ENCODE peak calls at places on chromosomes 7 and 10, in four cellular contexts. P is uterus, W is endothelial cell of umbilical vein, I is AG04449. Z is an unnamed sample.

GRCh38 chr10:86191166-86191565 is 175.4 kb downstream of the GRID1 start:
- DNase-seq in P (no peak), W (no peak), I (no peak), Z (no peak)

GRCh38 chr7:135179321-135179925 is 8.9 kb upstream of the CYREN start:
- DNase-seq in P (no peak), I (no peak), W (no peak), Z (no peak)

GRCh38 chr7:5218564-5219360 is 28.7 kb downstream of the WIPI2 start:
- DNase-seq in P (no peak), I (no peak), W (peak; percentile 59), Z (no peak)

GRCh38 chr7:142866361-142867096 is 11.7 kb downstream of the EPHB6 start:
- DNase-seq in P (no peak), I (no peak), W (peak; percentile 29), Z (no peak)

GRCh38 chr7:47600199-47601118 is 18.5 kb upstream of the TNS3 start:
- DNase-seq in W (peak; percentile 55), P (no peak), I (no peak), Z (no peak)

GRCh38 chr7:1669954-1670893 is at the start of gene ELFN1:
- DNase-seq in W (no peak), P (peak; percentile 11), I (no peak), Z (no peak)

GRCh38 chr7:112630565-112630964 is 149.8 kb downstream of the LSMEM1 start:
- DNase-seq in P (no peak), I (no peak), W (peak; percentile 44), Z (no peak)

GRCh38 chr10:69086131-69086530 is 1.8 kb upstream of the SRGN start:
- DNase-seq in W (peak; percentile 80), P (no peak), I (no peak), Z (no peak)

GRCh38 chr10:12949248-12949647 is 52.3 kb downstream of the CCDC3 start:
- DNase-seq in W (no peak), P (no peak), I (no peak), Z (no peak)

GRCh38 chr7:157932498-157933218 is 595.9 kb downstream of the DNAJB6 start:
- DNase-seq in P (no peak), W (no peak), I (no peak), Z (no peak)

GRCh38 chr7:24829787-24830186 is 72.5 kb upstream of the GSDME start:
- DNase-seq in P (no peak), W (no peak), I (no peak), Z (no peak)

GRCh38 chr7:1053002-1053411 is 8.7 kb downstream of the GPR146 start:
- DNase-seq in P (peak; percentile 60), W (peak; percentile 83), I (no peak), Z (no peak)

GRCh38 chr10:78696791-78697420 is 371.9 kb upstream of the ZMIZ1 start:
- DNase-seq in W (no peak), P (no peak), I (no peak), Z (no peak)

GRCh38 chr10:113002449-113002777 is 52.4 kb downstream of the TCF7L2 start:
- DNase-seq in W (no peak), P (no peak), I (no peak), Z (no peak)

GRCh38 chr10:129962092-129962494 is 2.0 kb downstream of the EBF3 start:
- DNase-seq in P (no peak), I (no peak), W (no peak), Z (no peak)

GRCh38 chr10:129628823-129629222 is 161.8 kb downstream of the MGMT start:
- DNase-seq in W (no peak), I (no peak), P (no peak), Z (no peak)

GRCh38 chr10:84265378-84265777 is 20.5 kb downstream of the RGR start:
- DNase-seq in I (no peak), P (no peak), W (no peak), Z (no peak)

GRCh38 chr7:84336303-84336702 is 141.7 kb upstream of the SEMA3A start:
- DNase-seq in W (no peak), I (peak; percentile 76), P (no peak), Z (no peak)

DNA sequence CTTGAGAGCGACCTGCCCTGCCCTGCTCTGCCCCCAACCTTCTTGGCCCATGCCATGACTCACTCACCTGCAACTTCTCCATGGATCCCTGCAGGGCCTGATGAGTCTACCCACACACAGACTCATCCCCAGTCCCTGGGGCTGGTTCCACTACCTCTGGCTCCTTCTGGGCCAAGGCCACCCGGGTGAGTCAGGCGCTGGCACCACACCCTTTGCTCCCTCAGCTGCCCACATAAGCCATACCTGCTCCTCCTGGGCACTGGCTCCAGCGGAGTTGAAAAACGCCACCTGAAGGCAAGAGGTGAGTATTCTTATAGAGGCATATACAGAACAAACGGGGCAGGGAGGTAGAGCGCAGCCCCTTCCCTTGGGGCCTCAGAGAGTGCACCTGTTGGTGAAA is 16.2 kb upstream of the MTPAP start:
- DNase-seq in I (no peak), W (no peak), P (no peak), Z (no peak)
- TF ChIP-seq CTCF in I (no peak), W (no peak), P (no peak), Z (no peak)

GRCh38 chr10:18472977-18473376 is 178.4 kb downstream of the NSUN6 start:
- DNase-seq in W (no peak), I (no peak), P (no peak), Z (no peak)
- TF ChIP-seq CTCF in W (no peak), I (no peak), P (no peak), Z (no peak)

GRCh38 chr10:103570844-103571655 is 77.5 kb downstream of the NEURL1 start:
- DNase-seq in I (no peak), P (no peak), W (no peak), Z (no peak)
- TF ChIP-seq CTCF in I (no peak), P (no peak), W (no peak), Z (no peak)

DNA sequence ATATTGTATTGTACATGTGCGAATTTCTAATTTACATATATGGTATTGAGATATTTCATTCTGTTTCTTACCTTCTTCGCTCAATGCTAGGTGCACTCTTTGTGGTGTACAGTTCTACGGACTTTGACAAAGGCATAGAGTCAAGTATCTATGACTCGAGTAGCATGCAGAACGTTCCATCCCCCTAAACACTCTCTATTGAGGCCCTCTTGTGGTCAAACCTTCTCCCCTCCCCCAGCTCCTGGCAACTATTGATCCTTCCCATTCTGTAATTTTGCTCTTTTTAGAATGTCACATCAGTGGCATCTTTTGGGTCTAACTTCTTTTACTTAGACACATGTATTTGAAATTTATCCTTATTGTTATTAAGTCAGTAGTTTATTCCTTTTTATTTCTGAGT is 30.7 kb upstream of the GDF10 start:
- DNase-seq in I (no peak), W (no peak), P (no peak), Z (no peak)
- TF ChIP-seq CTCF in I (no peak), W (no peak), P (no peak), Z (peak; percentile 16)

DNA sequence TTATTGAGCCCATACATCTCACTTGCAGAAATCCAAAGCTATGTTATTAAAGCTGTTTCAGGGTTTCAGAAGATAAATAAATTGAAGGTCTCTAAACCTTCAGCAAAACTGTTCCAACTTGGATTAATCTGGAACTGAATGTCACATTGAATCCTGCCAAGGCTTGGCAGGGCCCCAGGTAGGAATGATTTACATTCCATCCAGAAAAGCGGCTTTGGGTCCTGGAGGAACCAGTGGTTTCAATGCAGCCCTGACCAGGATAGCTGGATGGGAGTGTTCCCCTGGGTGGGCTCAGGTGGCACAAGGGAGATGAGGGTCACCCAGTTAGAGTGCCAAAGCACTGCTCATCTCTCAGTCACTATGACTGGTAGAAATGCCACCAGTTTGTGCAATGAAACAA is 37.0 kb upstream of the TMEM72 start:
- DNase-seq in W (no peak), P (no peak), I (no peak), Z (no peak)
- TF ChIP-seq CTCF in W (no peak), P (no peak), I (no peak), Z (no peak)

Z was measured in AG09309.